ENCODE peak calls at places on chromosomes 11 and 22, in four cellular contexts. Q is NCI-H2081, H is ELR, W is ovary. D is an unnamed sample.
A peak's percentile ranks its signal among the peaks of the same experiment; 100 is the strongest.

GRCh38 chr22:32926600-32926999 is 125.1 kb downstream of the TIMP3 start:
- DNase-seq in Q (no peak), H (peak; percentile 55), W (no peak), D (peak; percentile 37)

GRCh38 chr22:23192558-23192957 is 12.2 kb downstream of the BCR start:
- DNase-seq in Q (no peak), H (no peak), W (no peak), D (no peak)

GRCh38 chr22:24176630-24177029 is 4.7 kb upstream of the SUSD2 start:
- DNase-seq in Q (no peak), H (no peak), W (no peak), D (no peak)

GRCh38 chr11:107009190-107009589 is 9.1 kb downstream of the GUCY1A2 start:
- DNase-seq in Q (no peak), H (no peak), W (no peak), D (no peak)

GRCh38 chr11:15748673-15749190 is 607.6 kb downstream of the SOX6 start:
- DNase-seq in Q (no peak), H (no peak), W (no peak), D (no peak)

GRCh38 chr11:110433393-110434333 is 3.9 kb downstream of the FDX1 start:
- DNase-seq in Q (peak; percentile 37), H (peak; percentile 61), W (no peak), D (peak; percentile 42)

GRCh38 chr11:78313898-78314297 is 103.7 kb downstream of the GAB2 start:
- DNase-seq in Q (no peak), H (peak; percentile 7), W (no peak), D (no peak)

GRCh38 chr11:18703001-18703763 is 4.6 kb downstream of the TMEM86A start:
- DNase-seq in Q (no peak), H (no peak), W (no peak), D (no peak)

GRCh38 chr22:38697055-38697980 is 3.4 kb downstream of the JOSD1 start:
- DNase-seq in Q (no peak), H (peak; percentile 49), W (no peak), D (peak; percentile 51)

GRCh38 chr11:69447786-69448185 is 33.7 kb upstream of the LINC01488 start:
- DNase-seq in Q (no peak), H (peak; percentile 55), W (no peak), D (peak; percentile 39)

GRCh38 chr11:22177186-22177585 is 15.7 kb upstream of the ANO5 start:
- DNase-seq in Q (no peak), H (no peak), W (no peak), D (no peak)

GRCh38 chr11:122981388-122982264 is at the start of gene BSX:
- DNase-seq in Q (no peak), H (peak; percentile 43), W (no peak), D (peak; percentile 64)

GRCh38 chr11:60124802-60125432 is 36.5 kb downstream of the MS4A2 start:
- DNase-seq in Q (no peak), H (no peak), W (no peak), D (no peak)

GRCh38 chr11:6610591-6610990 is 1.4 kb downstream of the TAF10 start:
- DNase-seq in Q (no peak), H (no peak), W (no peak), D (no peak)

GRCh38 chr11:44738791-44739190 is 12.0 kb downstream of the TSPAN18 start:
- DNase-seq in Q (no peak), H (no peak), W (no peak), D (no peak)